ENCODE peak calls at places on chromosomes 6 and 20, in five cellular contexts. W, S, T, X and B are unnamed samples.

GRCh38 chr20:39823239-39823638 is 861.1 kb downstream of the DHX35 start:
- DNase-seq in W (no peak), S (no peak), T (no peak), X (no peak), B (peak; percentile 31)

GRCh38 chr20:9600562-9600961 is 86.2 kb downstream of the LAMP5 start:
- DNase-seq in W (no peak), S (no peak), T (no peak), X (no peak), B (no peak)

GRCh38 chr6:84547341-84547794 is 217.0 kb downstream of the TBX18 start:
- DNase-seq in W (no peak), S (no peak), T (no peak), X (no peak), B (no peak)

GRCh38 chr6:115945306-115945705 is 115.4 kb downstream of the FRK start:
- DNase-seq in W (no peak), S (no peak), T (no peak), X (no peak), B (no peak)

GRCh38 chr20:416950-417800 is 9.1 kb downstream of the RBCK1 start:
- DNase-seq in W (no peak), S (no peak), T (no peak), X (no peak), B (no peak)

GRCh38 chr6:149127212-149127611 is 190.3 kb upstream of the TAB2 start:
- DNase-seq in W (no peak), S (no peak), T (no peak), X (no peak), B (no peak)

GRCh38 chr6:161489626-161490306 is 215.9 kb upstream of the AGPAT4 start:
- DNase-seq in W (no peak), S (no peak), T (no peak), X (no peak), B (no peak)

GRCh38 chr20:2748551-2749342 is 51.7 kb downstream of the CPXM1 start:
- DNase-seq in W (no peak), S (no peak), T (no peak), X (no peak), B (no peak)

GRCh38 chr6:22906091-22906549 is 336.8 kb downstream of the HDGFL1 start:
- DNase-seq in W (peak; percentile 22), S (no peak), T (no peak), X (no peak), B (no peak)

GRCh38 chr20:11581271-11581670 is 336.4 kb upstream of the BTBD3 start:
- DNase-seq in W (no peak), S (no peak), T (no peak), X (no peak), B (no peak)

GRCh38 chr20:57400262-57400701 is 9.1 kb downstream of the RBM38 start:
- DNase-seq in W (no peak), S (no peak), T (no peak), X (no peak), B (peak; percentile 44)

GRCh38 chr6:144286503-144287393 is 1.6 kb downstream of the UTRN start:
- DNase-seq in W (no peak), S (peak; percentile 70), T (peak; percentile 85), X (peak; percentile 79), B (peak; percentile 86)

GRCh38 chr6:156752666-156753301 is 24.4 kb upstream of the ARID1B start:
- DNase-seq in W (no peak), S (no peak), T (no peak), X (no peak), B (peak; percentile 33)

GRCh38 chr20:38098952-38099351 is 65.4 kb downstream of the RPRD1B start:
- DNase-seq in W (no peak), S (no peak), T (no peak), X (no peak), B (no peak)

GRCh38 chr6:70675822-70676221 is 8.1 kb downstream of the SMAP1 start:
- DNase-seq in W (no peak), S (no peak), T (no peak), X (no peak), B (no peak)

GRCh38 chr6:10451828-10452509 is 37.1 kb upstream of the TFAP2A start:
- DNase-seq in W (no peak), S (no peak), T (peak; percentile 51), X (no peak), B (no peak)

DNA sequence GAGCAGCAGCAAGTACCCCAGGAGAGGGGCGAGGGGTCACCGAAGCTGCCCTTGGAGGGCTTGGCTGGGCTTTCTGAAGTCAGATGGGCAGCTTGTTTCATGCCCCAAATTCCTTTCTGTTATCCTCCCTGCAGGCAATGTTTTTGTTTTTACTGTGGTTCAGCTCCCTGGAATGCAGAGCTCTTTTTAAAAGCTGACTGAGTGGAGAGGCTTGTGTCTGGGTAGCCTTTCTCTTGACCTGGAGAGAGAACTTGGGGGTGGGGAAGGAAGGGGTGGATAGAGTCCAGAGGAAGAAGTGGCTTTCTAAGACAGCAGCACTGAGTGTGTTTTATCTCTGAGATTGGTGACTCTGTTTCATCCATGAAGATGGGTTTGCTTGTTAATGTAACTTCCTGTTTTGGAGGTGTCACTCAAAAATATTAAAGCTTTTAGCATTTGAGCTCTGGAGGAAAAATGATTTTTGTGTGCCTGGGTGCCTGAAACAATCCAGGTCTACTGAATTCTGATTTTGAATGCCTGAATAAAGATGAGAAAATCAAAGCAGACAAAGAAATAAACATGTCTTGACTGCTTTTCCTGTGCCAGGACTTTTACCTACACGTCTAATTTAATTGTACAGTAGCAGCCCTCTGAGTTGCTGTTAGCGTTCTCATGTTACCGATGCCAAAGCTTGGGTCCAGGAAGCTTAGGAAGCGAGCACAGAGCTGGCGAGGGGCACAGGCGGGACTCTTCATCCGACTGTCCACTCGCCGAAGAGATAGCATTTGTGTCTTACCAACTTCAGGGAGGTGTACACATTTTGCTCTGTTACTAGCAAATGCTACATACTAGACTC is 78.2 kb upstream of the EEF1E1 start:
- DNase-seq in W (peak; percentile 54), S (no peak), T (no peak), X (no peak), B (no peak)
- H3K4me1 ChIP-seq in W (no peaks in the 10 kb centered on the region), S (no peaks in the 10 kb centered on the region), T (no peaks in the 10 kb centered on the region), X (peaks cover 15% of the 10 kb centered on the region), B (no peaks in the 10 kb centered on the region)

DNA sequence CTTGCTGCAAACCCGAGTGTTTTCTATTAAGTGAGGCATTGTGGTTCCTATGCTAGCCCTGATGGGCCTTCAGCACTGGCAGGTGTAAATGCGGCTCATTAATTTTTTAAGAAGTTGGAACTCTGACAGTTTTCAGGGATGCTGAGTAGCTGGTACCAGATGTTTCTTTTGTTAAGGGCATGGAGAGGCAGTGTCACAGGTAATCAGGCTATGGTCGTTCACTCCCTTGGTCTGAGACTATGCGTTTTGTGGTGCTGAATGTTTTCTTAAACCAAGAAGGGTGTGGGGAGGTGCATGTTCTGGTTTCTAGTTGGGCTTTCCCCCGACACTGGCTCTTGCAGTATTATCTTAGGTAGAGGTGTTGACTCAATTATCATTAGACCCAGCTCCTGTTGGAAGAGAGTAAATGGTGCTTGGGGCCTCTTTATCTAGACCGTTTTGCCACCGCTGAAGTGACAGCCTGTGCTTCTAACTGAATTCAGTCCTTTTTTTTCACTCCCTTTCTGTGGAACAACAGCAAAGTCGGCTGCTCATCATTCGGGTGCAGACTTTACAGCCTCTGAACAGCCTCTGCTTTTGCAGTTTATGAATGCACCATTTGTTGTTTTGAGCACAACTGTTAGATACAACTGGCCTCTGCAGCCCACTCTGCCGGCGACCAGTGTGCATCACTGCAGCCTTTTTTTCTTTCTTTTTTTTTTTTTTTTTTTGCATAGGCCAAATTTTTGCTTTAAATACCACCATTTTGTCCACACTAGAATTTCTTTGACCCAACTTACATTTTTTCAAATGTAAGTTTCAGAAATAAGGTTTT is 35.6 kb downstream of the RREB1 start:
- DNase-seq in W (no peak), S (no peak), T (no peak), X (no peak), B (no peak)
- H3K4me1 ChIP-seq in W (peaks cover 9% of the 10 kb centered on the region), S (no peaks in the 10 kb centered on the region), T (peaks cover 28% of the 10 kb centered on the region), X (peaks cover 97% of the 10 kb centered on the region), B (peaks cover 91% of the 10 kb centered on the region)

GRCh38 chr6:167747645-167748044 is 79.1 kb upstream of the AFDN start:
- DNase-seq in W (no peak), S (no peak), T (no peak), X (no peak), B (no peak)
- H3K4me1 ChIP-seq in W (peaks cover 3% of the 10 kb centered on the region), S (no peaks in the 10 kb centered on the region), T (peaks cover 10% of the 10 kb centered on the region), X (peaks cover 17% of the 10 kb centered on the region), B (peaks cover 13% of the 10 kb centered on the region)

GRCh38 chr20:47358052-47358671 is 1.7 kb upstream of the ZMYND8 start:
- DNase-seq in W (no peak), S (no peak), T (no peak), X (no peak), B (no peak)
- H3K4me1 ChIP-seq in W (peaks cover 24% of the 10 kb centered on the region), S (peaks cover 50% of the 10 kb centered on the region), T (peaks cover 69% of the 10 kb centered on the region), X (peaks cover 98% of the 10 kb centered on the region), B (peaks cover 96% of the 10 kb centered on the region)

GRCh38 chr20:61376541-61377231 is 124.6 kb downstream of the CDH4 start:
- DNase-seq in W (no peak), S (no peak), T (no peak), X (no peak), B (no peak)
- H3K4me1 ChIP-seq in W (no peaks in the 10 kb centered on the region), S (no peaks in the 10 kb centered on the region), T (no peaks in the 10 kb centered on the region), X (no peaks in the 10 kb centered on the region), B (no peaks in the 10 kb centered on the region)